ENCODE peak calls at places on chromosomes 4 and X, in ten cellular contexts. T, D, E, A, W, J, H, M, O and K are unnamed samples.

GRCh38 chrX:20913760-20914159 is 460.5 kb upstream of the CNKSR2 start:
- DNase-seq in M (no peak), O (no peak), T (no peak), A (peak), E (no peak), H (no peak), J (no peak), W (no peak), D (no peak), K (no peak)

GRCh38 chrX:100512471-100512870 is 72.3 kb upstream of the TNMD start:
- DNase-seq in O (peak), W (no peak), M (peak), A (peak), T (no peak), J (no peak), H (no peak), D (no peak), E (no peak), K (peak)

GRCh38 chrX:9704876-9705465 is 60.7 kb downstream of the GPR143 start:
- DNase-seq in T (peak), E (no peak), H (no peak), M (no peak), J (no peak), W (no peak), A (no peak), O (no peak), D (no peak), K (no peak)

GRCh38 chrX:104136241-104137019 is 20.4 kb downstream of the SLC25A53 start:
- DNase-seq in M (peak), A (peak), H (no peak), W (peak), D (peak), J (peak), O (peak), T (no peak), E (peak), K (peak)

GRCh38 chr4:13990596-13991589 is 363.4 kb upstream of the BOD1L1 start:
- DNase-seq in E (no peak), A (peak), H (no peak), W (no peak), O (peak), J (no peak), M (no peak), T (peak), D (no peak), K (peak)

GRCh38 chr4:161256716-161257115 is 907.1 kb downstream of the FSTL5 start:
- DNase-seq in H (no peak), T (no peak), D (peak), J (no peak), E (no peak), W (no peak), M (peak), A (no peak), O (no peak), K (no peak)

GRCh38 chrX:136028383-136028984 is 43.2 kb downstream of the SLC9A6 start:
- DNase-seq in T (no peak), H (no peak), W (no peak), E (peak), M (peak), A (peak), D (peak), J (no peak), O (peak), K (peak)

GRCh38 chr4:84481077-84481878 is 17.8 kb downstream of the NKX6-1 start:
- DNase-seq in A (no peak), O (no peak), J (no peak), W (no peak), T (no peak), D (no peak), H (no peak), M (no peak), E (no peak), K (no peak)

GRCh38 chrX:135086197-135086854 is 34.0 kb downstream of the ETDB start:
- DNase-seq in E (peak), T (no peak), M (peak), A (peak), D (peak), W (peak), O (peak), J (no peak), H (no peak), K (peak)

GRCh38 chr4:140250989-140251552 is 97.1 kb upstream of the MAML3 start:
- DNase-seq in M (no peak), D (peak), T (no peak), E (no peak), W (no peak), A (no peak), O (no peak), H (no peak), J (no peak), K (no peak)

GRCh38 chr4:101258782-101259353 is 88.5 kb downstream of the PPP3CA start:
- DNase-seq in T (no peak), D (peak), W (no peak), O (no peak), J (no peak), M (peak), H (peak), E (no peak), A (no peak), K (no peak)

GRCh38 chr4:102536768-102537167 is 35.6 kb downstream of the NFKB1 start:
- DNase-seq in E (no peak), M (no peak), W (no peak), H (no peak), J (no peak), D (no peak), O (no peak), A (no peak), T (no peak), K (no peak)

GRCh38 chrX:45196701-45197100 is 4.0 kb downstream of the DIPK2B start:
- DNase-seq in T (no peak), J (no peak), O (no peak), E (no peak), W (no peak), H (no peak), A (peak), D (no peak), M (no peak), K (peak)

GRCh38 chrX:9310596-9310995 is 154.3 kb upstream of the TBL1X start:
- DNase-seq in W (no peak), M (no peak), T (no peak), H (peak), E (no peak), D (no peak), A (peak), J (no peak), O (peak), K (peak)

GRCh38 chr4:153222790-153223417 is 18.7 kb downstream of the TRIM2 start:
- DNase-seq in W (no peak), O (peak), H (no peak), D (peak), J (peak), A (peak), M (peak), T (peak), E (no peak), K (peak)

GRCh38 chrX:139691843-139692505 is 16.0 kb downstream of the MCF2 start:
- DNase-seq in M (peak), O (peak), A (no peak), H (no peak), E (no peak), J (peak), W (no peak), D (no peak), T (no peak), K (peak)

GRCh38 chr4:11441182-11441556 is 12.5 kb upstream of the HS3ST1 start:
- DNase-seq in W (no peak), A (no peak), J (no peak), T (no peak), H (no peak), M (no peak), O (no peak), D (no peak), E (no peak), K (no peak)

GRCh38 chr4:186593587-186593973 is 38.2 kb upstream of the MTNR1A start:
- DNase-seq in W (no peak), O (no peak), H (no peak), T (no peak), A (no peak), D (no peak), M (no peak), J (no peak), E (no peak), K (no peak)

GRCh38 chr4:137655286-137655685 is 123.0 kb upstream of the PCDH18 start:
- DNase-seq in H (no peak), A (no peak), J (no peak), T (no peak), E (no peak), W (no peak), M (no peak), D (no peak), O (no peak), K (no peak)

GRCh38 chr4:11626046-11626445 is 197.4 kb upstream of the HS3ST1 start:
- DNase-seq in M (no peak), O (no peak), E (no peak), T (no peak), H (no peak), W (no peak), A (no peak), D (no peak), J (no peak), K (no peak)

GRCh38 chrX:96394566-96394965 is 290.1 kb upstream of the DIAPH2 start:
- DNase-seq in A (no peak), E (no peak), O (no peak), W (no peak), J (no peak), T (no peak), D (no peak), M (no peak), H (no peak), K (no peak)

GRCh38 chrX:69396916-69397315 is 107.2 kb upstream of the NALF2 start:
- DNase-seq in H (no peak), O (no peak), E (no peak), W (no peak), A (no peak), M (no peak), J (no peak), D (no peak), T (no peak), K (no peak)

GRCh38 chr4:124931050-124931449 is 218.5 kb upstream of the ANKRD50 start:
- DNase-seq in T (no peak), E (no peak), M (no peak), W (peak), J (no peak), H (no peak), D (no peak), O (peak), A (no peak), K (peak)

GRCh38 chrX:139246295-139246694 is 284.2 kb upstream of the F9 start:
- DNase-seq in D (no peak), H (no peak), J (no peak), T (no peak), M (no peak), W (no peak), E (no peak), A (no peak), O (no peak), K (no peak)

GRCh38 chrX:3166670-3167455 is 125.6 kb downstream of the ARSF start:
- DNase-seq in J (no peak), O (no peak), A (no peak), T (no peak), D (no peak), E (no peak), W (no peak), H (no peak), M (no peak), K (no peak)

GRCh38 chr4:82745173-82745842 is 53.3 kb downstream of the SCD5 start:
- DNase-seq in J (no peak), A (no peak), D (no peak), M (no peak), E (peak), O (no peak), T (no peak), W (no peak), H (peak), K (peak)

GRCh38 chrX:40199704-40200103 is 101.9 kb upstream of the BCOR start:
- DNase-seq in W (no peak), O (no peak), D (no peak), J (no peak), M (no peak), A (no peak), E (no peak), H (no peak), T (no peak), K (no peak)

GRCh38 chrX:38539748-38540147 is 21.6 kb upstream of the TSPAN7 start:
- DNase-seq in D (no peak), H (no peak), M (no peak), T (no peak), O (no peak), E (no peak), J (no peak), A (no peak), W (no peak), K (no peak)

GRCh38 chr4:13912966-13913365 is 285.4 kb upstream of the BOD1L1 start:
- DNase-seq in A (peak), E (no peak), H (no peak), W (no peak), M (no peak), O (peak), T (no peak), J (no peak), D (no peak), K (peak)

GRCh38 chrX:111095974-111096870 is at the start of gene PAK3:
- DNase-seq in M (no peak), E (peak), A (peak), D (no peak), W (peak), T (no peak), H (no peak), O (peak), J (no peak), K (peak)

GRCh38 chr4:52982246-52982950 is 120.3 kb downstream of the RASL11B start:
- DNase-seq in E (no peak), H (no peak), J (no peak), A (peak), W (peak), T (no peak), D (no peak), M (peak), O (peak), K (peak)
- TF ChIP-seq CTCF in E (peak), H (peak), J (peak), A (peak), W (peak), T (peak), D (peak), M (peak), O (peak), K (peak)

GRCh38 chrX:52983526-52983925 is 25.2 kb upstream of the FAM156A start:
- DNase-seq in E (no peak), O (peak), J (no peak), M (no peak), A (peak), T (no peak), H (no peak), W (no peak), D (no peak), K (no peak)
- H3K4me3 ChIP-seq in E (no peak), O (no peak), J (no peak), M (no peak), A (peak), T (no peak), H (no peak), W (peak), D (no peak), K (no peak)

DNA sequence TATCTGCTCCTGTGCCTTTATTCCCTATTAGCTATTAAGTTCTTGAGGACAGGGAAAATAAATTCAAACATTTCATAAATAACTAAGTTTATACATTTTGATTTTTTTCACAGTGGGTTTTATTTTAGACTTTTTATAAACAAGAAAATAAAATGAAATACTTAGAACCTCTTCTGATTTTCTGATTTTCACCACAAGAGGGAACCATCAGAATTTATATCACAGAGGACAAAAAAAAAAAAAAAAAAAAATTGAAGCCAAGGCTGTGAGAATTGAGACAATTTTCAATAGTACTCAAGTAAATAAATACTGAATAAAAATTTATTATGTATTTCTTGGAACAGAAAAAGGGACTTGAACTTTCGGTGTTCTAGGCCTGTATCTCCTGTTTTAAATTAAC is 288.1 kb downstream of the SH3BGRL start:
- DNase-seq in D (no peak), O (no peak), W (no peak), T (no peak), J (no peak), E (no peak), A (no peak), H (no peak), M (no peak), K (no peak)
- TF ChIP-seq CTCF in D (no peak), O (no peak), W (no peak), T (no peak), J (no peak), E (no peak), A (no peak), H (no peak), M (no peak), K (no peak)

GRCh38 chr4:7708981-7709380 is 230.7 kb downstream of the AFAP1 start:
- DNase-seq in J (peak), O (peak), M (no peak), A (no peak), T (no peak), E (no peak), W (no peak), H (no peak), D (no peak), K (no peak)

GRCh38 chr4:7710126-7710525 is 229.5 kb downstream of the AFAP1 start:
- DNase-seq in A (no peak), O (no peak), M (no peak), H (no peak), W (no peak), E (no peak), D (no peak), T (no peak), J (peak), K (no peak)

GRCh38 chr4:7711330-7711963 is 228.2 kb downstream of the AFAP1 start:
- DNase-seq in D (no peak), W (no peak), T (no peak), E (no peak), H (no peak), J (peak), A (no peak), O (no peak), M (no peak), K (no peak)

GRCh38 chr4:7712021-7712420 is 227.6 kb downstream of the AFAP1 start:
- DNase-seq in H (no peak), A (no peak), T (no peak), W (no peak), M (no peak), E (no peak), O (no peak), D (no peak), J (no peak), K (no peak)

DNA sequence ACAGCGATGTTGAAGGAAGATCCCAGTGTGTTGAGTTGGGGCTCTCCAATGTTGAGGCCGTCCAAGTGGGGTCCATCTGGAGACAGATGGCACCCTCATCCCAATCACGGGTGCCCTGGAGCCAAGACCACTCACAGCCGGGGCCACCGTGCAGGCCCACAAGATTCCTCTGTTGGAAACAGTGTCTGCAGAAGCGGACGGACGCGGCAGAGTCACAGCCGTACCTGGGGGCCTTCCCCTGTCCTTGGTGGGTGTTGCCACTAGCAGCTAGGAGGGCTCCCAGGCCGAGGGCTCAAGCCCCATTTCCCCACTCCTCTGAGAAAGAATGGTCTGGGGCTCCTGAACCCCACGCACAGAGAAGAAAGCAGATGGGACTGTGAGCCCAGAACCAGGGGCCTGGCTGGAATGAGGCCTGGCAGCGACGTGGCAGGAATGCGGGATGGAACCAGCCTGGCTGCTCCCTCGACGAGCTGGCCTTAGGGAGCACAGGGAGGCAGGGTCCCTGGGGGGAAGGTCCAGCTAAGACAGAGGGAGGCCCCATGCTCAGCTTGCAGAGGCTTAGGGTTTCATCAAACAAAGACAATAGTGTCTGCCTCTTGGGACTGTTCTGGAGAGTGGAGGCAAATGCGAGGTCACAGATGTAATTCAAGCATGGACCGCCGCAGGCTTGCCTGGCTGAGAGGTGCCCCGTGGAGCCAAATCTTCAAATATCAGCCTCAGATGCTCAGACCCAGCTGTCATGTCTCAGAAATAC is 228.9 kb downstream of the AFAP1 start:
- DNase-seq in J (peak), W (no peak), E (no peak), D (no peak), O (no peak), H (no peak), T (no peak), M (no peak), A (no peak), K (no peak)
- H3K4me3 ChIP-seq in J (no peak), W (no peak), E (no peak), D (no peak), O (no peak), H (no peak), T (no peak), M (no peak), A (no peak), K (no peak)

DNA sequence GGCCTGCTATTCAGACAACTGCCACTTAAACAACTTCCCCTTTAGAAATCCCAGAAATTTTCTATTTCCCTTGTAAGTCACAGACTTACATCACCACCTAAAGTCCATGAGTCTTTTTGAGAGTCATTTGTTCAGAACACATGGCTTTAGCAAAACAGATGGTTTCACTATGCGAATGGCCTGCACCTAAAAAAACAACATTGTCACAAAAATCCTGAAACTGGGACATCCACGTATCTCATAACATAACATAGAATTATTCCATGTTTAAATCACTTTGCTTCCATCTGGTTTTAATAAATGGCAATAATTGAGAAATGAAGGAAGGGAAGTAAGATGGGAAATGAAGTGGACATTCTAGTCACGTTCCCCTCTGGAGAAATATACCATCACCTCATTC is 155.3 kb upstream of the EDNRA start:
- DNase-seq in T (no peak), E (no peak), H (peak), M (no peak), W (no peak), D (no peak), O (no peak), A (no peak), J (no peak), K (peak)
- TF ChIP-seq CTCF in T (no peak), E (no peak), H (no peak), M (no peak), W (no peak), D (no peak), O (no peak), A (no peak), J (no peak), K (no peak)